ENCODE peak calls at places on chromosomes 7 and 10, in nine cellular contexts. R is thoracic aorta, C is activated T-cell treated with anti-CD3 and anti-CD28 coated beads for 1 hour, Q is EH, Z is osteocyte, H is HEK293T, K is neural progenitor cell, G is GM03348, J is RWPE1. N is an unnamed sample.

GRCh38 chr7:108618056-108618455 is 48.4 kb downstream of the DNAJB9 start:
- DNase-seq in J (no peak), Z (no peak), Q (no peak), K (no peak), R (no peak), H (no peak), G (no peak), C (no peak), N (no peak)

GRCh38 chr7:38858281-38858884 is 50.6 kb downstream of the VPS41 start:
- DNase-seq in H (no peak), G (no peak), J (peak), K (no peak), R (no peak), Q (peak), Z (no peak), C (no peak), N (no peak)

GRCh38 chr7:123682690-123683089 is 27.0 kb downstream of the LMOD2 start:
- DNase-seq in G (peak), C (no peak), Z (no peak), J (peak), K (peak), H (peak), R (no peak), Q (peak), N (no peak)

GRCh38 chr7:111760043-111760442 is 197.8 kb upstream of the IMMP2L start:
- DNase-seq in Q (no peak), K (no peak), H (no peak), Z (no peak), C (no peak), J (no peak), R (no peak), G (no peak), N (no peak)

GRCh38 chr10:112525215-112525614 is 78.2 kb downstream of the VTI1A start:
- DNase-seq in K (no peak), H (no peak), Z (no peak), Q (peak), R (no peak), J (peak), C (no peak), G (peak), N (no peak)

GRCh38 chr10:27646194-27646593 is 99.4 kb downstream of the MKX start:
- DNase-seq in C (no peak), H (no peak), R (no peak), G (peak), Z (no peak), Q (peak), K (no peak), J (no peak), N (no peak)

GRCh38 chr7:74584160-74584954 is 73.2 kb upstream of the GTF2I start:
- DNase-seq in R (no peak), J (no peak), Z (no peak), K (no peak), C (no peak), H (no peak), G (no peak), Q (no peak), N (no peak)

GRCh38 chr10:132836832-132837540 is 51.0 kb upstream of the NKX6-2 start:
- DNase-seq in R (no peak), H (peak), Z (peak), K (peak), C (peak), J (peak), Q (peak), G (peak), N (peak)

GRCh38 chr10:2714597-2714996 is 352.8 kb upstream of the PFKP start:
- DNase-seq in J (no peak), R (no peak), Z (no peak), H (no peak), C (no peak), G (no peak), Q (no peak), K (no peak), N (no peak)

GRCh38 chr7:93717217-93717900 is 142.8 kb upstream of the CALCR start:
- DNase-seq in R (no peak), H (no peak), C (no peak), Q (peak), K (no peak), Z (no peak), J (peak), G (peak), N (no peak)

GRCh38 chr7:19560111-19560883 is 148.5 kb downstream of the POLR1F start:
- DNase-seq in H (no peak), C (no peak), G (peak), K (no peak), Z (no peak), R (no peak), J (peak), Q (peak), N (no peak)

GRCh38 chr10:78458983-78459638 is 425.4 kb downstream of the RPS24 start:
- DNase-seq in R (no peak), G (peak), J (no peak), Q (peak), Z (no peak), C (no peak), K (no peak), H (no peak), N (no peak)

GRCh38 chr7:85316489-85316888 is 129.6 kb upstream of the SEMA3D start:
- DNase-seq in C (no peak), Z (no peak), R (no peak), Q (no peak), H (no peak), J (no peak), G (no peak), K (no peak), N (no peak)

GRCh38 chr10:124565565-124566221 is 104.1 kb downstream of the LHPP start:
- DNase-seq in C (no peak), Q (no peak), Z (no peak), K (peak), R (no peak), J (no peak), H (peak), G (no peak), N (no peak)

GRCh38 chr10:95451568-95452524 is 109.3 kb downstream of the SORBS1 start:
- DNase-seq in C (no peak), K (no peak), Z (no peak), Q (peak), R (no peak), J (peak), G (no peak), H (no peak), N (no peak)

GRCh38 chr10:129699722-129700340 is 232.8 kb downstream of the MGMT start:
- DNase-seq in K (no peak), J (no peak), C (no peak), Z (no peak), G (no peak), H (no peak), R (no peak), Q (no peak), N (no peak)

GRCh38 chr10:112570585-112570984 is 123.6 kb downstream of the VTI1A start:
- DNase-seq in Z (no peak), J (no peak), G (no peak), R (no peak), C (no peak), K (no peak), Q (no peak), H (no peak), N (no peak)

GRCh38 chr7:33062023-33062781 is at the start of gene NT5C3A:
- DNase-seq in J (peak), H (peak), Q (peak), G (peak), R (no peak), Z (peak), C (no peak), K (peak), N (no peak)

GRCh38 chr7:132349085-132349484 is 227.2 kb downstream of the PLXNA4 start:
- DNase-seq in J (no peak), H (no peak), K (no peak), C (no peak), G (no peak), R (no peak), Q (no peak), Z (no peak), N (no peak)

GRCh38 chr7:70693300-70693689 is 438.6 kb upstream of the GALNT17 start:
- DNase-seq in J (no peak), Z (no peak), H (no peak), Q (peak), C (no peak), G (no peak), R (no peak), K (no peak), N (no peak)

GRCh38 chr10:109988231-109988630 is 19.6 kb upstream of the ADD3 start:
- DNase-seq in Q (peak), Z (no peak), G (peak), J (no peak), R (no peak), H (no peak), C (no peak), K (no peak), N (no peak)

GRCh38 chr7:2507208-2507916 is 12.2 kb upstream of the LFNG start:
- DNase-seq in G (no peak), J (no peak), R (no peak), Q (no peak), K (no peak), H (no peak), Z (no peak), C (no peak), N (no peak)

GRCh38 chr10:69362471-69362954 is 54.2 kb downstream of the TACR2 start:
- DNase-seq in Q (peak), Z (no peak), C (no peak), H (no peak), R (peak), K (no peak), J (peak), G (peak), N (no peak)

GRCh38 chr10:48485711-48486110 is 119.2 kb downstream of the ARHGAP22 start:
- DNase-seq in Z (no peak), C (no peak), H (no peak), R (no peak), J (no peak), G (no peak), K (no peak), Q (no peak), N (no peak)

GRCh38 chr7:45190406-45191165 is 33.0 kb downstream of the RAMP3 start:
- DNase-seq in K (no peak), G (no peak), Z (peak), R (no peak), C (no peak), Q (no peak), J (no peak), H (no peak), N (no peak)

GRCh38 chr7:31550432-31550831 is 36.5 kb downstream of the ITPRID1 start:
- DNase-seq in Q (no peak), C (no peak), G (no peak), J (no peak), K (no peak), H (no peak), Z (no peak), R (no peak), N (no peak)

GRCh38 chr10:46265981-46266505 is 20.8 kb upstream of the ANTXRL start:
- DNase-seq in C (no peak), G (no peak), Q (no peak), J (no peak), H (no peak), Z (peak), R (no peak), K (no peak), N (no peak)

GRCh38 chr7:129263168-129263567 is 38.3 kb downstream of the AHCYL2 start:
- DNase-seq in G (no peak), H (no peak), J (no peak), Z (no peak), C (no peak), K (no peak), R (no peak), Q (peak), N (no peak)

GRCh38 chr7:23955145-23955544 is 245.1 kb downstream of the STK31 start:
- DNase-seq in Z (no peak), R (no peak), J (no peak), H (no peak), G (no peak), C (no peak), Q (peak), K (no peak), N (no peak)

GRCh38 chr10:114577133-114577532 is 80.9 kb downstream of the ABLIM1 start:
- DNase-seq in C (no peak), Q (peak), J (peak), K (no peak), R (no peak), H (no peak), Z (no peak), G (peak), N (no peak)

GRCh38 chr10:100008142-100008522 is 1.6 kb downstream of the DNMBP start:
- DNase-seq in C (no peak), Q (peak), Z (no peak), K (no peak), H (no peak), J (no peak), R (no peak), G (peak), N (no peak)

GRCh38 chr10:14891151-14891550 is 12.5 kb downstream of the SUV39H2 start:
- DNase-seq in Q (no peak), Z (no peak), R (no peak), K (no peak), H (no peak), C (no peak), J (no peak), G (no peak), N (no peak)

GRCh38 chr10:33333260-33334169 is 952 bp downstream of the NRP1 start:
- DNase-seq in C (no peak), R (no peak), Z (no peak), Q (peak), J (peak), G (no peak), K (no peak), H (no peak), N (no peak)

GRCh38 chr7:129122751-129123516 is 21.6 kb upstream of the TSPAN33 start:
- DNase-seq in Z (no peak), Q (no peak), K (no peak), R (no peak), G (no peak), C (no peak), J (no peak), H (no peak), N (no peak)

GRCh38 chr7:116122972-116123595 is 87.3 kb upstream of the TES start:
- DNase-seq in C (no peak), R (no peak), J (peak), H (peak), Z (no peak), Q (peak), G (peak), K (peak), N (no peak)

GRCh38 chr7:14821757-14822480 is 80.6 kb downstream of the DGKB start:
- DNase-seq in C (no peak), K (no peak), Z (no peak), Q (peak), H (no peak), R (no peak), G (peak), J (no peak), N (no peak)

GRCh38 chr7:152336754-152337368 is 98.9 kb downstream of the KMT2C start:
- DNase-seq in C (no peak), R (no peak), Q (peak), H (peak), G (peak), K (peak), J (peak), Z (no peak), N (no peak)

GRCh38 chr7:73626814-73627213 is 2.5 kb upstream of the MLXIPL start:
- DNase-seq in K (peak), R (no peak), Q (no peak), H (no peak), G (peak), C (no peak), J (no peak), Z (no peak), N (no peak)